ENCODE peak calls at places on chromosomes 3 and 15, in four cellular contexts. M, S, R and P are unnamed samples.

GRCh38 chr3:6867269-6867668 is 6.4 kb downstream of the GRM7 start:
- DNase-seq in R (no peak), S (no peak), M (no peak), P (no peak)

GRCh38 chr15:101372960-101373525 is 78.0 kb upstream of the SNRPA1 start:
- DNase-seq in R (no peak), S (no peak), M (no peak), P (no peak)

GRCh38 chr3:29167180-29167579 is 113.7 kb upstream of the RBMS3 start:
- DNase-seq in R (no peak), M (no peak), S (no peak), P (no peak)

GRCh38 chr3:24168977-24169376 is 223.9 kb downstream of the NR1D2 start:
- DNase-seq in S (no peak), R (no peak), M (no peak), P (no peak)

GRCh38 chr3:130576571-130577266 is 59.7 kb downstream of the COL6A6 start:
- DNase-seq in R (peak), M (peak), S (no peak), P (no peak)

GRCh38 chr15:40449275-40449674 is 8.5 kb downstream of the BAHD1 start:
- DNase-seq in R (no peak), S (peak), M (no peak), P (peak)

GRCh38 chr3:40608091-40608490 is 83.3 kb downstream of the ZNF621 start:
- DNase-seq in M (no peak), R (no peak), S (peak), P (no peak)

GRCh38 chr15:40909662-40910625 is 15.7 kb downstream of the VPS18 start:
- DNase-seq in S (no peak), M (no peak), R (no peak), P (no peak)

GRCh38 chr15:94348084-94348483 is 116.7 kb downstream of the MCTP2 start:
- DNase-seq in M (no peak), S (no peak), R (no peak), P (no peak)

GRCh38 chr15:96201696-96202095 is 128.8 kb upstream of the NR2F2 start:
- DNase-seq in M (no peak), S (no peak), R (no peak), P (no peak)

GRCh38 chr3:115580566-115580965 is 42.7 kb upstream of the GAP43 start:
- DNase-seq in R (no peak), M (peak), S (no peak), P (no peak)

GRCh38 chr15:101063891-101064794 is 145.0 kb downstream of the LRRK1 start:
- DNase-seq in R (peak), M (no peak), S (no peak), P (no peak)

GRCh38 chr15:62119224-62119925 is 45.7 kb downstream of the C2CD4B start:
- DNase-seq in R (peak), S (peak), M (peak), P (peak)

GRCh38 chr3:168157301-168157700 is 61.6 kb upstream of the GOLIM4 start:
- DNase-seq in R (no peak), S (no peak), M (no peak), P (peak)

GRCh38 chr3:30286007-30286669 is 320.3 kb upstream of the TGFBR2 start:
- DNase-seq in S (peak), R (peak), M (peak), P (no peak)

GRCh38 chr3:141006344-141006743 is 44.8 kb upstream of the SPSB4 start:
- DNase-seq in M (no peak), R (no peak), S (no peak), P (no peak)

GRCh38 chr3:171115667-171116066 is 89.1 kb upstream of the SLC2A2 start:
- DNase-seq in S (no peak), M (no peak), R (no peak), P (no peak)

GRCh38 chr3:107943860-107944543 is 146.8 kb downstream of the CD47 start:
- DNase-seq in R (no peak), S (peak), M (no peak), P (no peak)

GRCh38 chr3:126852536-126852935 is 130.4 kb upstream of the PLXNA1 start:
- DNase-seq in S (no peak), R (no peak), M (no peak), P (peak)

GRCh38 chr3:81521855-81522254 is 239.6 kb downstream of the GBE1 start:
- DNase-seq in S (no peak), M (peak), R (no peak), P (no peak)

GRCh38 chr15:38050529-38050928 is 116.1 kb downstream of the TMCO5A start:
- DNase-seq in S (peak), R (no peak), M (no peak), P (no peak)

GRCh38 chr15:82944038-82944437 is 8.5 kb downstream of the HOMER2 start:
- DNase-seq in S (no peak), M (no peak), R (no peak), P (no peak)

GRCh38 chr3:39126532-39127071 is 19.1 kb downstream of the TTC21A start:
- DNase-seq in R (peak), M (no peak), S (peak), P (peak)

GRCh38 chr3:112508261-112508660 is 9.0 kb upstream of the BTLA start:
- DNase-seq in S (no peak), M (no peak), R (no peak), P (no peak)

GRCh38 chr3:152331018-152331541 is 62.4 kb downstream of the MBNL1 start:
- DNase-seq in S (peak), R (peak), M (no peak), P (no peak)

GRCh38 chr3:46455231-46456115 is 9.2 kb downstream of the LTF start:
- DNase-seq in S (no peak), M (no peak), R (no peak), P (no peak)

GRCh38 chr15:67836477-67836876 is 3.4 kb downstream of the RNU6-1 start:
- DNase-seq in S (peak), R (no peak), M (no peak), P (no peak)

GRCh38 chr3:169387751-169388696 is 275.5 kb downstream of the MECOM start:
- DNase-seq in R (no peak), M (no peak), S (no peak), P (peak)

GRCh38 chr15:60905587-60905986 is 323.5 kb downstream of the RORA start:
- DNase-seq in S (peak), R (no peak), M (no peak), P (peak)

GRCh38 chr3:138187296-138188012 is at the start of gene ARMC8:
- DNase-seq in S (no peak), R (peak), M (no peak), P (peak)

GRCh38 chr3:176352716-176353334 is 844.5 kb downstream of the TBL1XR1 start:
- DNase-seq in R (no peak), M (no peak), S (peak), P (no peak)

GRCh38 chr3:17510265-17510664 is 232.2 kb downstream of the TBC1D5 start:
- DNase-seq in M (no peak), S (no peak), R (no peak), P (no peak)

GRCh38 chr15:100335335-100335999 is 6.3 kb downstream of the ADAMTS17 start:
- DNase-seq in R (no peak), M (no peak), S (no peak), P (no peak)

GRCh38 chr15:70815604-70816003 is 38.4 kb downstream of the LARP6 start:
- DNase-seq in R (no peak), S (peak), M (no peak), P (no peak)

GRCh38 chr3:183871541-183871940 is 13.1 kb downstream of the PARL start:
- DNase-seq in M (no peak), S (peak), R (no peak), P (no peak)

GRCh38 chr3:183868804-183869203 is 15.9 kb downstream of the PARL start:
- DNase-seq in M (no peak), S (no peak), R (no peak), P (no peak)

GRCh38 chr3:183873986-183874385 is 10.7 kb downstream of the PARL start:
- DNase-seq in S (no peak), M (no peak), R (no peak), P (no peak)

DNA sequence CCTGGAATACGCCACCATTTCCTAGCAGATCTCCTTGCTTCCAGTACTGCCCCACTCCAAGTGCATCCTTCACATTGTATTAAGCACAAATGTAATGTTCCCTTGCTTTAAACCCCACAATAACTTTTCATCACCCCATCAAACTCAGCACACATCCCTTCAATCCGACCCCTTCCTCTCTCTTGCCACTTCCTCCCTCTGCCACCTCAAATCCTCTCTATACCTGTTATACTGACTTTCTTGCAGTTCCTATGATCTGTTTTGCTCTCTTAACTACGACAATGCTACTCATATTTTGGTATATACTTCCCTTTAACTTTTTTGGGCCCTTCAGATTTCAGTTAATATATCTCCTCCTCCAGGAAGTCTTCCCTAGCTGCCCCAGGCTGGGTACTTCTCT is 14.1 kb downstream of the PARL start:
- DNase-seq in R (no peak), S (no peak), M (no peak), P (no peak)
- H3K4me3 ChIP-seq in R (no peak), S (no peak), M (no peak), P (no peak)

GRCh38 chr15:51752918-51753317 is 1.5 kb downstream of the TMOD2 start:
- DNase-seq in R (no peak), S (no peak), M (no peak), P (no peak)

GRCh38 chr15:51751687-51752683 is 588 bp downstream of the TMOD2 start:
- DNase-seq in S (peak), M (no peak), R (no peak), P (peak)

GRCh38 chr15:51750186-51750585 is 1.2 kb upstream of the TMOD2 start:
- DNase-seq in M (no peak), R (no peak), S (no peak), P (no peak)

GRCh38 chr15:51750942-51751686 is at the start of gene TMOD2:
- DNase-seq in M (no peak), R (no peak), S (peak), P (peak)

GRCh38 chr15:51749307-51749706 is 2.1 kb upstream of the TMOD2 start:
- DNase-seq in S (no peak), M (no peak), R (no peak), P (no peak)
- H3K4me3 ChIP-seq in S (no peak), M (no peak), R (no peak), P (no peak)

GRCh38 chr15:23567921-23568320 is 2.4 kb downstream of the MKRN3 start:
- DNase-seq in R (no peak), S (no peak), M (no peak), P (no peak)

GRCh38 chr15:23569513-23569912 is 4.0 kb downstream of the MKRN3 start:
- DNase-seq in M (no peak), R (no peak), S (no peak), P (peak)

GRCh38 chr15:23565395-23566069 is at the start of gene MKRN3:
- DNase-seq in R (no peak), S (no peak), M (peak), P (no peak)

GRCh38 chr15:23564798-23565394 is 578 bp upstream of the MKRN3 start:
- DNase-seq in R (no peak), S (no peak), M (no peak), P (no peak)

DNA sequence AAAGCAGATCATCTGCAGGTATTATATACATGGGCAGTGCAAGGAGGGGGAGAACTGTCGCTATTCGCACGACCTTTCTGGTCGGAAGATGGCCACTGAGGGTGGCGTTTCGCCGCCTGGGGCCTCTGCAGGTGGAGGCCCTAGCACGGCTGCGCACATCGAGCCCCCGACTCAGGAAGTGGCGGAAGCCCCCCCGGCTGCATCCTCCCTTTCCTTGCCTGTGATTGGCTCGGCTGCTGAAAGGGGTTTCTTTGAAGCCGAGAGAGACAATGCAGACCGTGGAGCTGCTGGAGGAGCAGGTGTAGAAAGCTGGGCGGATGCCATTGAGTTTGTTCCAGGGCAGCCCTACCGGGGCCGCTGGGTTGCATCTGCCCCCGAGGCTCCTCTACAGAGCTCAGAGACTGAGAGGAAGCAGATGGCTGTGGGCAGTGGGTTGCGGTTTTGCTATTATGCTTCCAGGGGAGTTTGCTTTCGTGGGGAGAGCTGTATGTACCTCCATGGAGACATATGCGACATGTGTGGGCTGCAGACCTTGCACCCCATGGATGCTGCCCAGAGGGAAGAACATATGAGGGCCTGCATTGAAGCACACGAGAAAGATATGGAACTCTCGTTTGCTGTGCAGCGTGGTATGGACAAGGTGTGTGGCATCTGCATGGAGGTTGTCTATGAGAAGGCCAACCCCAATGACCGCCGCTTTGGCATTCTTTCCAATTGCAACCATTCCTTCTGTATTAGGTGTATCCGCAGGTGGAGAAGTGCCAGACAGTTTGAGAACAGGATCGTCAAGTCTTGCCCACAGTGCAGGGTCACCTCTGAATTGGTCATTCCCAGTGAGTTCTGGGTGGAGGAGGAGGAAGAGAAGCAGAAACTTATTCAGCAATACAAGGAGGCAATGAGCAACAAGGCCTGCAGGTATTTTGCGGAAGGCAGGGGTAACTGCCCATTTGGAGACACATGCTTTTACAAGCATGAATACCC is 886 bp downstream of the MKRN3 start:
- DNase-seq in M (no peak), R (no peak), S (no peak), P (no peak)
- H3K4me3 ChIP-seq in M (peak), R (peak), S (no peak), P (no peak)

DNA sequence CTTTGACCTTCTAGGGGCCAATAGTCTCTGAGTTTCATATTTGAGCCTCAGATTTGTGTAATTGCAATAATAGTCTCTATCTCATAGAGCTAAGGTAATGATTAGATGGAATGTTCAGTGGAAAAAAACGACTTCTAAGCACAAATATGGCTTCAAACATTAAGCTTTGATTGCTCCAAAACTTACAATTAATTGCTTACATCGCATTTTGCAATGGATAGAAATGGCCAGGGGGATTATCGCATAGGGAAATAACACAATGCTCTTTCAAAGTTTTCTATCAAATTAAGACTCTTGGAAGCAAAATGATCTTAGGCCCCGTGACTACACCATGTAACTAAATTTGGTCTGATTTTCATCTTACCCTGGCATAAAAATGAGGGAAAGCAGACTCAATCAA is 888.6 kb downstream of the AGBL1 start:
- DNase-seq in S (no peak), M (no peak), R (no peak), P (no peak)
- H3K4me3 ChIP-seq in S (no peak), M (no peak), R (no peak), P (no peak)